ENCODE peak calls at places on chromosomes 6 and 20, in nine cellular contexts. One of them, this sample, is unnamed.

GRCh38 chr20:56796345-56796744 is 167.2 kb downstream of the TFAP2C start:
- DNase-seq in endothelial cell of umbilical vein: no peak
- DNase-seq in GM12878: no peak
- DNase-seq in HCT116: no peak
- DNase-seq in A549: no peak
- DNase-seq in HepG2: no peak
- DNase-seq in K562: no peak
- DNase-seq in H1: no peak
- DNase-seq in SK-N-SH: no peak
- DNase-seq in this sample: peak

GRCh38 chr20:53957421-53958172 is 112.8 kb downstream of the BCAS1 start:
- DNase-seq in endothelial cell of umbilical vein: peak
- DNase-seq in GM12878: no peak
- DNase-seq in HCT116: no peak
- DNase-seq in A549: no peak
- DNase-seq in HepG2: no peak
- DNase-seq in K562: no peak
- DNase-seq in H1: no peak
- DNase-seq in SK-N-SH: no peak
- DNase-seq in this sample: no peak

GRCh38 chr6:162099685-162100084 is 627.9 kb downstream of the PRKN start:
- DNase-seq in endothelial cell of umbilical vein: no peak
- DNase-seq in GM12878: no peak
- DNase-seq in HCT116: peak
- DNase-seq in A549: peak
- DNase-seq in HepG2: peak
- DNase-seq in K562: no peak
- DNase-seq in H1: no peak
- DNase-seq in SK-N-SH: no peak
- DNase-seq in this sample: peak

GRCh38 chr20:62704341-62704948 is 4.2 kb upstream of the NTSR1 start:
- DNase-seq in endothelial cell of umbilical vein: peak
- DNase-seq in GM12878: no peak
- DNase-seq in HCT116: peak
- DNase-seq in A549: peak
- DNase-seq in HepG2: peak
- DNase-seq in K562: peak
- DNase-seq in H1: no peak
- DNase-seq in SK-N-SH: peak
- DNase-seq in this sample: no peak

GRCh38 chr6:27605401-27606342 is 132.8 kb upstream of the ZNF184 start:
- DNase-seq in endothelial cell of umbilical vein: peak
- DNase-seq in GM12878: no peak
- DNase-seq in HCT116: peak
- DNase-seq in A549: peak
- DNase-seq in HepG2: peak
- DNase-seq in K562: peak
- DNase-seq in H1: peak
- DNase-seq in SK-N-SH: no peak
- DNase-seq in this sample: no peak

GRCh38 chr6:143410859-143411270 is 39.6 kb downstream of the ADAT2 start:
- DNase-seq in endothelial cell of umbilical vein: peak
- DNase-seq in GM12878: no peak
- DNase-seq in HCT116: no peak
- DNase-seq in A549: peak
- DNase-seq in HepG2: peak
- DNase-seq in K562: no peak
- DNase-seq in H1: no peak
- DNase-seq in SK-N-SH: no peak
- DNase-seq in this sample: no peak

GRCh38 chr20:49583669-49584417 is 15.9 kb upstream of the PTGIS start:
- DNase-seq in endothelial cell of umbilical vein: peak
- DNase-seq in GM12878: no peak
- DNase-seq in HCT116: no peak
- DNase-seq in A549: peak
- DNase-seq in HepG2: peak
- DNase-seq in K562: peak
- DNase-seq in H1: no peak
- DNase-seq in SK-N-SH: no peak
- DNase-seq in this sample: peak

GRCh38 chr6:5644523-5645183 is 362.1 kb downstream of the NRN1 start:
- DNase-seq in endothelial cell of umbilical vein: no peak
- DNase-seq in GM12878: no peak
- DNase-seq in HCT116: no peak
- DNase-seq in A549: no peak
- DNase-seq in HepG2: no peak
- DNase-seq in K562: no peak
- DNase-seq in H1: peak
- DNase-seq in SK-N-SH: no peak
- DNase-seq in this sample: no peak

GRCh38 chr20:37804584-37805566 is 98.1 kb upstream of the VSTM2L start:
- DNase-seq in endothelial cell of umbilical vein: no peak
- DNase-seq in GM12878: peak
- DNase-seq in HCT116: no peak
- DNase-seq in A549: no peak
- DNase-seq in HepG2: no peak
- DNase-seq in K562: no peak
- DNase-seq in H1: no peak
- DNase-seq in SK-N-SH: peak
- DNase-seq in this sample: peak

DNA sequence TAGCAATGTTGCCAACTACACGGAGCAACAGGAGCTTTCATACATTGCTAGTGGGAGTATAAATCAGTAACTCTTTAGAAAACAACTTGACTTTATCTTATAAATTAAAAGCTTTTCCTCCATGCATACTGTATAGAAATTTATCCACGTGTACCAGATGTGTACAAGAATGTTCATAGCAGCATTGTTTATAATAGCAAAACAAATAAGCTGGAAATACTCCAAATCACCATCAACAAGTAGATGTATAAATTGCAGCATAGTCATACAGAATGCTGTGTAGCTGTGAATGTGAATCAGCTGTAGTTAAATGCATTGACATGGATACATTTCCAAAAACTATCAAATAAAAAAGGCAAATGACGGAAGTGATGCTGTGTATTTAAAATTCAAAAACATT is 6.0 kb downstream of the PSMF1 start:
- DNase-seq in endothelial cell of umbilical vein: no peak
- DNase-seq in GM12878: no peak
- DNase-seq in HCT116: no peak
- DNase-seq in A549: no peak
- DNase-seq in HepG2: no peak
- DNase-seq in K562: no peak
- DNase-seq in H1: no peak
- DNase-seq in SK-N-SH: no peak
- DNase-seq in this sample: no peak
- TF ChIP-seq MAX in endothelial cell of umbilical vein: no peak
- TF ChIP-seq MAX in GM12878: no peak
- TF ChIP-seq MAX in HCT116: no peak
- TF ChIP-seq MAX in A549: no peak
- TF ChIP-seq MAX in HepG2: no peak
- TF ChIP-seq MAX in K562: no peak
- TF ChIP-seq MAX in H1: no peak
- TF ChIP-seq MAX in SK-N-SH: no peak
- TF ChIP-seq MAX in this sample: no peak

GRCh38 chr6:127120787-127121636 is 2.5 kb downstream of the RSPO3 start:
- DNase-seq in endothelial cell of umbilical vein: peak
- DNase-seq in GM12878: peak
- DNase-seq in HCT116: peak
- DNase-seq in A549: peak
- DNase-seq in HepG2: peak
- DNase-seq in K562: peak
- DNase-seq in H1: no peak
- DNase-seq in SK-N-SH: peak
- DNase-seq in this sample: peak
- TF ChIP-seq CTCF in endothelial cell of umbilical vein: peak
- TF ChIP-seq CTCF in GM12878: peak
- TF ChIP-seq CTCF in HCT116: peak
- TF ChIP-seq CTCF in A549: peak
- TF ChIP-seq CTCF in HepG2: peak
- TF ChIP-seq CTCF in K562: peak
- TF ChIP-seq CTCF in H1: peak
- TF ChIP-seq CTCF in SK-N-SH: peak
- TF ChIP-seq CTCF in this sample: peak

GRCh38 chr20:1871807-1872455 is 23.3 kb upstream of the SIRPA start:
- DNase-seq in endothelial cell of umbilical vein: no peak
- DNase-seq in GM12878: peak
- DNase-seq in HCT116: no peak
- DNase-seq in A549: no peak
- DNase-seq in HepG2: no peak
- DNase-seq in K562: no peak
- DNase-seq in H1: no peak
- DNase-seq in SK-N-SH: no peak
- DNase-seq in this sample: no peak
- H3K4me3 ChIP-seq in endothelial cell of umbilical vein: no peak
- H3K4me3 ChIP-seq in GM12878: no peak
- H3K4me3 ChIP-seq in HCT116: no peak
- H3K4me3 ChIP-seq in A549: no peak
- H3K4me3 ChIP-seq in HepG2: no peak
- H3K4me3 ChIP-seq in K562: no peak
- H3K4me3 ChIP-seq in H1: no peak
- H3K4me3 ChIP-seq in SK-N-SH: no peak
- H3K4me3 ChIP-seq in this sample: no peak

GRCh38 chr20:51884561-51884960 is 82.2 kb upstream of the SALL4 start:
- DNase-seq in endothelial cell of umbilical vein: no peak
- DNase-seq in GM12878: no peak
- DNase-seq in HCT116: no peak
- DNase-seq in A549: no peak
- DNase-seq in HepG2: no peak
- DNase-seq in K562: no peak
- DNase-seq in H1: no peak
- DNase-seq in SK-N-SH: no peak
- DNase-seq in this sample: no peak

GRCh38 chr20:51876511-51876910 is 74.2 kb upstream of the SALL4 start:
- DNase-seq in endothelial cell of umbilical vein: no peak
- DNase-seq in GM12878: no peak
- DNase-seq in HCT116: no peak
- DNase-seq in A549: no peak
- DNase-seq in HepG2: no peak
- DNase-seq in K562: no peak
- DNase-seq in H1: no peak
- DNase-seq in SK-N-SH: no peak
- DNase-seq in this sample: no peak

GRCh38 chr20:51880188-51880587 is 77.9 kb upstream of the SALL4 start:
- DNase-seq in endothelial cell of umbilical vein: no peak
- DNase-seq in GM12878: no peak
- DNase-seq in HCT116: no peak
- DNase-seq in A549: no peak
- DNase-seq in HepG2: no peak
- DNase-seq in K562: no peak
- DNase-seq in H1: no peak
- DNase-seq in SK-N-SH: no peak
- DNase-seq in this sample: no peak
- TF ChIP-seq MAX in endothelial cell of umbilical vein: no peak
- TF ChIP-seq MAX in GM12878: no peak
- TF ChIP-seq MAX in HCT116: no peak
- TF ChIP-seq MAX in A549: no peak
- TF ChIP-seq MAX in HepG2: no peak
- TF ChIP-seq MAX in K562: no peak
- TF ChIP-seq MAX in H1: no peak
- TF ChIP-seq MAX in SK-N-SH: no peak
- TF ChIP-seq MAX in this sample: no peak

GRCh38 chr20:22315771-22316170 is 268.6 kb downstream of the FOXA2 start:
- DNase-seq in endothelial cell of umbilical vein: no peak
- DNase-seq in GM12878: no peak
- DNase-seq in HCT116: no peak
- DNase-seq in A549: no peak
- DNase-seq in HepG2: no peak
- DNase-seq in K562: no peak
- DNase-seq in H1: no peak
- DNase-seq in SK-N-SH: no peak
- DNase-seq in this sample: no peak

GRCh38 chr20:22308934-22309333 is 275.4 kb downstream of the FOXA2 start:
- DNase-seq in endothelial cell of umbilical vein: no peak
- DNase-seq in GM12878: no peak
- DNase-seq in HCT116: no peak
- DNase-seq in A549: no peak
- DNase-seq in HepG2: peak
- DNase-seq in K562: no peak
- DNase-seq in H1: no peak
- DNase-seq in SK-N-SH: no peak
- DNase-seq in this sample: no peak

DNA sequence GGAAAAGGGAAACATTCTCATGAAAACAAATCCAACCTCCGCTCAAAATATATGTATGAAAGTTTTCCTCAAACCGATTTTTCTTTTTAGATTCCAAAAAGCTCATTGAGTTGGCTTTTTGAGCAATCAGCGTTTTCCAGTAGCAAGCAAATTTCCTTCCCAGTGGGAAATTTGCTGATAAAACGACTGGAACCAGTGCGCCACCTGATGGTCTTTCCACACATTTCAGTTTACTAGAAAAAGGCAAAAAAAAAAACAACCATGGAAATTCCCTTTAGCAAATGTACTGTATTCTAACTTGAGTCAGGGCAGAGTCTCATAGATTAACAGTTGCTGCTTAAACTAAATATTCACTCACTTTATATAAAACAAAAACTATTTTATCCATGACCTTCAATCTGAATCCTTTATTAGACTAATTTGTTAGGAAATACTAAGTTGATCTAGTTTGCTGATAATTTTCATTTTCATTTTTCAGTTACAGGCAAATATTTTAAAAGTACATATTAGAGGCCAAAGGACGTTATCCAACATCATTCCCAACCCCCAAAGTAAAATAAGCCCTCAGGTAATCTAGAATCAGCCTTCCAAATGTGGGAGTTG is 271.5 kb downstream of the FOXA2 start:
- DNase-seq in endothelial cell of umbilical vein: peak
- DNase-seq in GM12878: no peak
- DNase-seq in HCT116: peak
- DNase-seq in A549: peak
- DNase-seq in HepG2: peak
- DNase-seq in K562: peak
- DNase-seq in H1: no peak
- DNase-seq in SK-N-SH: peak
- DNase-seq in this sample: peak
- TF ChIP-seq CTCF in endothelial cell of umbilical vein: peak
- TF ChIP-seq CTCF in GM12878: peak
- TF ChIP-seq CTCF in HCT116: peak
- TF ChIP-seq CTCF in A549: peak
- TF ChIP-seq CTCF in HepG2: peak
- TF ChIP-seq CTCF in K562: peak
- TF ChIP-seq CTCF in H1: peak
- TF ChIP-seq CTCF in SK-N-SH: peak
- TF ChIP-seq CTCF in this sample: peak

This sample was measured in NB4.